ENCODE peak calls at places on chromosomes 1 and 21, in four cellular contexts. One of them, this sample, is unnamed.

GRCh38 chr1:57340361-57341192 is 83.3 kb downstream of the DAB1 start:
- DNase-seq in left ventricle myocardium inferior: no peak
- DNase-seq in colonic mucosa: no peak
- DNase-seq in tibial artery: no peak
- DNase-seq in this sample: no peak

GRCh38 chr21:39321424-39321823 is 8.0 kb upstream of the BRWD1 start:
- DNase-seq in left ventricle myocardium inferior: no peak
- DNase-seq in colonic mucosa: no peak
- DNase-seq in tibial artery: no peak
- DNase-seq in this sample: no peak

GRCh38 chr1:24382165-24382577 is 31.4 kb downstream of the STPG1 start:
- DNase-seq in left ventricle myocardium inferior: no peak
- DNase-seq in colonic mucosa: peak; percentile 18
- DNase-seq in tibial artery: no peak
- DNase-seq in this sample: no peak

GRCh38 chr1:110003747-110004428 is 19.3 kb downstream of the AHCYL1 start:
- DNase-seq in left ventricle myocardium inferior: peak; percentile 51
- DNase-seq in colonic mucosa: peak; percentile 72
- DNase-seq in tibial artery: peak; percentile 86
- DNase-seq in this sample: peak; percentile 73

GRCh38 chr1:226643701-226644540 is 95.2 kb downstream of the ITPKB start:
- DNase-seq in left ventricle myocardium inferior: peak; percentile 11
- DNase-seq in colonic mucosa: no peak
- DNase-seq in tibial artery: no peak
- DNase-seq in this sample: no peak

GRCh38 chr1:108084866-108085477 is 115.2 kb downstream of the SLC25A24 start:
- DNase-seq in left ventricle myocardium inferior: no peak
- DNase-seq in colonic mucosa: no peak
- DNase-seq in tibial artery: no peak
- DNase-seq in this sample: no peak

GRCh38 chr1:1846386-1846918 is 44.4 kb downstream of the GNB1 start:
- DNase-seq in left ventricle myocardium inferior: no peak
- DNase-seq in colonic mucosa: no peak
- DNase-seq in tibial artery: no peak
- DNase-seq in this sample: no peak

GRCh38 chr1:63799810-63800209 is 26.0 kb downstream of the ROR1 start:
- DNase-seq in left ventricle myocardium inferior: no peak
- DNase-seq in colonic mucosa: no peak
- DNase-seq in tibial artery: no peak
- DNase-seq in this sample: no peak

GRCh38 chr1:115867216-115867615 is 26.3 kb upstream of the NHLH2 start:
- DNase-seq in left ventricle myocardium inferior: no peak
- DNase-seq in colonic mucosa: no peak
- DNase-seq in tibial artery: no peak
- DNase-seq in this sample: no peak

DNA sequence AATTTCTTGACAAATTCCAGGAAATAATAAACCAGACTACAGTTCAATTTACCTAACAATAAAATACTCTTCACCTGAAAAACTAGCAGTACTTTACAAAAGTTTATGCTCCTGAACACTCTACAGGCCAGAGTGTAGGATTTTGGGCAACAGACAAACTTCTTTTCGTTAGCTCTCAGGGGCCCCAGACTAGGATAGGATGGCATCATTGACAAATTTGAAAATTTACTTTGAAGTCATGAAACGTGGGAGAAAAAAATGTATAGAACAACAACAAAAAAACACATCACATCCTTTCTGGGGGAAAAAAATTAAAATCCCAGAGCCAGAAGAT is 1.2 kb downstream of the PTP4A2 start:
- DNase-seq in left ventricle myocardium inferior: no peak
- DNase-seq in colonic mucosa: no peak
- DNase-seq in tibial artery: no peak
- DNase-seq in this sample: no peak
- H3K27ac ChIP-seq in left ventricle myocardium inferior: peak overlapping the region; percentile 94
- H3K27ac ChIP-seq in colonic mucosa: peak overlapping the region; percentile 92
- H3K27ac ChIP-seq in tibial artery: peak overlapping the region; percentile 97
- H3K27ac ChIP-seq in this sample: peak overlapping the region; percentile 99

GRCh38 chr1:198531891-198532290 is 8.6 kb downstream of the ATP6V1G3 start:
- DNase-seq in left ventricle myocardium inferior: no peak
- DNase-seq in colonic mucosa: no peak
- DNase-seq in tibial artery: no peak
- DNase-seq in this sample: no peak
- H3K4me1 ChIP-seq in left ventricle myocardium inferior: no peaks in the 10 kb centered on the region
- H3K4me1 ChIP-seq in colonic mucosa: no peaks in the 10 kb centered on the region
- H3K4me1 ChIP-seq in tibial artery: no peaks in the 10 kb centered on the region
- H3K4me1 ChIP-seq in this sample: no peaks in the 10 kb centered on the region

GRCh38 chr1:114780344-114781226 is at the start of gene SIKE1:
- DNase-seq in left ventricle myocardium inferior: peak; percentile 90
- DNase-seq in colonic mucosa: peak; percentile 97
- DNase-seq in tibial artery: peak; percentile 93
- DNase-seq in this sample: peak; percentile 95
- TF ChIP-seq CTCF in left ventricle myocardium inferior: no peak
- TF ChIP-seq CTCF in colonic mucosa: no peak
- TF ChIP-seq CTCF in tibial artery: peak; percentile 8
- TF ChIP-seq CTCF in this sample: no peak

GRCh38 chr1:237033061-237033460 is 8.9 kb upstream of the RYR2 start:
- DNase-seq in left ventricle myocardium inferior: no peak
- DNase-seq in colonic mucosa: no peak
- DNase-seq in tibial artery: no peak
- DNase-seq in this sample: no peak

GRCh38 chr1:237031480-237031879 is 10.5 kb upstream of the RYR2 start:
- DNase-seq in left ventricle myocardium inferior: no peak
- DNase-seq in colonic mucosa: no peak
- DNase-seq in tibial artery: peak; percentile 76
- DNase-seq in this sample: no peak

GRCh38 chr1:237033804-237034203 is 8.2 kb upstream of the RYR2 start:
- DNase-seq in left ventricle myocardium inferior: no peak
- DNase-seq in colonic mucosa: no peak
- DNase-seq in tibial artery: no peak
- DNase-seq in this sample: no peak

GRCh38 chr1:237029850-237030535 is 12.0 kb upstream of the RYR2 start:
- DNase-seq in left ventricle myocardium inferior: no peak
- DNase-seq in colonic mucosa: no peak
- DNase-seq in tibial artery: no peak
- DNase-seq in this sample: no peak

DNA sequence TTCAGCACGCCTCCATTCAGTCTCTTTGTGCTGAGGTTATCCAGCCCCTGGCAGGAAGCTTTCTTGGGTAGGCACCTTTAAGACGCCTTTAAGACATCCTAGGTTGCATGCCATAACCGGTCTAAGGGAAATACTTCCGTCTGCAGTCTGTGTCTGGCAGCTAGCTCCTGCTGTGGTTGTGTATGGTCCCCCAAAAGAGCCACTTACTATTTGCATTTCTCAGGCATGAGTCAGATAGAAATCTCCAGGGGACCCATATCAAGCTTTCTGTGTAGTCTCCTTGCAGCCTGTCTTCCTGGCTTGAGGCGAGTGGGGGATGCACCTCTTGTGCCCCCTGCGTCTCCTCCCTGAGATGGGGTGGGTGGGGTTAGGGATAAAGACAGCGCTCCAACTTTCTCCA is 10.0 kb upstream of the RYR2 start:
- DNase-seq in left ventricle myocardium inferior: no peak
- DNase-seq in colonic mucosa: no peak
- DNase-seq in tibial artery: peak; percentile 64
- DNase-seq in this sample: no peak
- H3K27ac ChIP-seq in left ventricle myocardium inferior: peak overlapping the region; percentile 90
- H3K27ac ChIP-seq in colonic mucosa: no peak overlapping the region
- H3K27ac ChIP-seq in tibial artery: peak overlapping the region; percentile 83
- H3K27ac ChIP-seq in this sample: no peak overlapping the region

GRCh38 chr1:27544818-27545612 is 55.0 kb upstream of the WASF2 start:
- DNase-seq in left ventricle myocardium inferior: peak; percentile 83
- DNase-seq in colonic mucosa: no peak
- DNase-seq in tibial artery: peak; percentile 86
- DNase-seq in this sample: no peak
- H3K4me1 ChIP-seq in left ventricle myocardium inferior: peaks cover 77% of the 10 kb centered on the region
- H3K4me1 ChIP-seq in colonic mucosa: peaks cover 13% of the 10 kb centered on the region
- H3K4me1 ChIP-seq in tibial artery: peaks cover 62% of the 10 kb centered on the region
- H3K4me1 ChIP-seq in this sample: peaks cover 34% of the 10 kb centered on the region

DNA sequence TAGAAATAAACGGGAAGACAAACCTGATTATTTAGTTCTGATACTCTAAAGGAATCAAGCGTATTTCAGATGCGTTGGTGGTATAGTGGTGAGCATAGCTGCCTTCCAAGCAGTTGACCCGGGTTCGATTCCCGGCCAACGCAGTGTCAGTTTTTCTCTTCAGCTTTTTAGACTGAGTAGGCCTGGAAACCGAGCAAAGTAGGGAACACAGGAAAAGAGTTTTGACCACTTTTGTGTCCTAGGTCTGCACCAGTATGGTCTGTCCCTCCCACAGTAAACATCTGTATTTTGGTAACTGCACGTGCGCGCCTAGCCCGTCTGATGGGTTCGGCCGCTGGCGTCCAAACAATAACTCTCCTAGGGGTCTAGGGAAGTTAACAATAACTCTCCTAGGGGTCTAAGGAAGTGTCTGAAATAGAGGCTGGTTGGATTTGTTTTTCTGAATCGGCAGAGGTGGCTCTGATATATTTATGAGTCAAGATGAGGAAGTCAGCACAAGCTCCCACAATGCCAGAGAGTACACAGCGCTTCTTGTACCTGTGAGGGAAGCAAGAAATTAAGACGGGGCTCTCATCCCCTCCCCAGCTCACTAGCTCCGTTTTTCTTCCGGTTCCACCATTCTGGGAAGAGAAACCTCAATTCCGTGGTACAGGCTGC is 15.6 kb upstream of the HJV start:
- DNase-seq in left ventricle myocardium inferior: peak; percentile 77
- DNase-seq in colonic mucosa: peak; percentile 85
- DNase-seq in tibial artery: peak; percentile 89
- DNase-seq in this sample: peak; percentile 79
- TF ChIP-seq CTCF in left ventricle myocardium inferior: no peak
- TF ChIP-seq CTCF in colonic mucosa: no peak
- TF ChIP-seq CTCF in tibial artery: no peak
- TF ChIP-seq CTCF in this sample: no peak

DNA sequence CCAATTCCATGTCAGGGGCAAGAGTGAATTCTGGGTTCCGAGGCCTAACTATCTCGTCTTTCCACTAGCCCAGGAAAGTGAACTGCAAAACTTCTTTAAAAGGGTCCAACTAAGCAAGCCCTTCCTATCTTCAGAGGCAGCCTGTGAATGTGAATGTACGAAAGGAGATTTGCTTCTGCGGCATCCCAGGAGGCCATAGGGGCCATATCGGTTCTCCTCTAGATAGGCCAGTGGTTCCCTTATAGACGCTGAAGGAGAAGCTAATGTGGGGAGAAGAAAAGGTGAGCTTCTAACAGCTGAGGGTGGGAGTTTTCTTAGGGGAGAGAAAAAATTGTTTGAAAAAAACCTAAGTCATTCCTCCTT is 128.0 kb upstream of the C1orf174 start:
- DNase-seq in left ventricle myocardium inferior: no peak
- DNase-seq in colonic mucosa: no peak
- DNase-seq in tibial artery: no peak
- DNase-seq in this sample: no peak
- H3K27ac ChIP-seq in left ventricle myocardium inferior: no peak overlapping the region
- H3K27ac ChIP-seq in colonic mucosa: no peak overlapping the region
- H3K27ac ChIP-seq in tibial artery: no peak overlapping the region
- H3K27ac ChIP-seq in this sample: no peak overlapping the region

GRCh38 chr1:39110325-39110851 is 84.2 kb downstream of the NDUFS5 start:
- DNase-seq in left ventricle myocardium inferior: no peak
- DNase-seq in colonic mucosa: no peak
- DNase-seq in tibial artery: no peak
- DNase-seq in this sample: no peak

GRCh38 chr1:39106949-39107740 is 81.0 kb downstream of the NDUFS5 start:
- DNase-seq in left ventricle myocardium inferior: no peak
- DNase-seq in colonic mucosa: no peak
- DNase-seq in tibial artery: no peak
- DNase-seq in this sample: no peak

GRCh38 chr1:39109653-39110052 is 83.5 kb downstream of the NDUFS5 start:
- DNase-seq in left ventricle myocardium inferior: no peak
- DNase-seq in colonic mucosa: no peak
- DNase-seq in tibial artery: no peak
- DNase-seq in this sample: no peak

GRCh38 chr1:39105841-39106765 is 80.0 kb downstream of the NDUFS5 start:
- DNase-seq in left ventricle myocardium inferior: peak; percentile 48
- DNase-seq in colonic mucosa: peak; percentile 71
- DNase-seq in tibial artery: peak; percentile 77
- DNase-seq in this sample: peak; percentile 60

DNA sequence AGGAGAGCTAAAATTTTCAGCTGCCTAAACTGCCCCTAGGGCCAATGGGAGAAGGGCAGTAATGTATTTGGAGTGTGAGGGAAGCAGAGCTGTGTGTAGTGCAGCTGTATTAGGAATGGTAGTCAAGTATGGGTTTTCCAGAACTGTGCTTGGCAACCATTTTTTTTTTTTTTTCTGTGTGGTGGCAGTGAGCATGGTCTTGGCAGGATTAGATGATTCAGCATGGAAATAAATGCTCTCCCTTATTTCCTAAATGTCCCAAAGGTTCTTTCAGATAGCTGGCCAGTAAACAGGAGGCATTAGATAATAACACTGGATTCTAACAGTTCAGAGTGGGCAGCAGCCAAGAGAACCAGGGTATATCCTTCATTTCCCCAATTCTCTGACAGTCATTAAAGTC is 81.7 kb downstream of the NDUFS5 start:
- DNase-seq in left ventricle myocardium inferior: no peak
- DNase-seq in colonic mucosa: no peak
- DNase-seq in tibial artery: no peak
- DNase-seq in this sample: no peak
- H3K4me1 ChIP-seq in left ventricle myocardium inferior: peaks cover 80% of the 10 kb centered on the region
- H3K4me1 ChIP-seq in colonic mucosa: peaks cover 7% of the 10 kb centered on the region
- H3K4me1 ChIP-seq in tibial artery: peaks cover 44% of the 10 kb centered on the region
- H3K4me1 ChIP-seq in this sample: peaks cover 82% of the 10 kb centered on the region

This sample was measured in stomach.